ENCODE peak calls at places on chromosomes 5 and 9, in four cellular contexts. One of them, this sample, is unnamed.

GRCh38 chr9:19641046-19641445 is 147.8 kb downstream of the SLC24A2 start:
- DNase-seq in GM12878: no peak
- DNase-seq in HepG2: no peak
- DNase-seq in SK-N-SH: no peak
- DNase-seq in this sample: no peak

GRCh38 chr5:116084891-116085715 is at the start of gene COMMD10:
- DNase-seq in GM12878: peak; percentile 56
- DNase-seq in HepG2: peak; percentile 78
- DNase-seq in SK-N-SH: peak; percentile 86
- DNase-seq in this sample: peak; percentile 46

GRCh38 chr5:142215915-142216681 is 107.5 kb downstream of the NDFIP1 start:
- DNase-seq in GM12878: no peak
- DNase-seq in HepG2: peak; percentile 54
- DNase-seq in SK-N-SH: no peak
- DNase-seq in this sample: peak; percentile 41

GRCh38 chr9:95284152-95284551 is 33.4 kb downstream of the FANCC start:
- DNase-seq in GM12878: no peak
- DNase-seq in HepG2: no peak
- DNase-seq in SK-N-SH: no peak
- DNase-seq in this sample: no peak

GRCh38 chr9:107784235-107784958 is 294.8 kb upstream of the KLF4 start:
- DNase-seq in GM12878: no peak
- DNase-seq in HepG2: no peak
- DNase-seq in SK-N-SH: no peak
- DNase-seq in this sample: no peak

GRCh38 chr9:130186839-130187522 is 14.8 kb downstream of the NCS1 start:
- DNase-seq in GM12878: no peak
- DNase-seq in HepG2: peak; percentile 59
- DNase-seq in SK-N-SH: peak; percentile 69
- DNase-seq in this sample: peak; percentile 8

GRCh38 chr9:107246259-107247254 is 36.5 kb upstream of the RAD23B start:
- DNase-seq in GM12878: no peak
- DNase-seq in HepG2: no peak
- DNase-seq in SK-N-SH: no peak
- DNase-seq in this sample: no peak

GRCh38 chr5:111747336-111747735 is 9.7 kb downstream of the NREP start:
- DNase-seq in GM12878: no peak
- DNase-seq in HepG2: no peak
- DNase-seq in SK-N-SH: no peak
- DNase-seq in this sample: no peak

GRCh38 chr5:120934003-120934402 is 469.9 kb downstream of the PRR16 start:
- DNase-seq in GM12878: no peak
- DNase-seq in HepG2: no peak
- DNase-seq in SK-N-SH: no peak
- DNase-seq in this sample: no peak

GRCh38 chr5:73673161-73673591 is 47.2 kb downstream of the ARHGEF28 start:
- DNase-seq in GM12878: no peak
- DNase-seq in HepG2: peak; percentile 67
- DNase-seq in SK-N-SH: no peak
- DNase-seq in this sample: peak; percentile 43

GRCh38 chr5:134136771-134137170 is 22.3 kb downstream of the TCF7 start:
- DNase-seq in GM12878: no peak
- DNase-seq in HepG2: no peak
- DNase-seq in SK-N-SH: no peak
- DNase-seq in this sample: no peak

GRCh38 chr5:107476783-107477182 is 194.0 kb downstream of the EFNA5 start:
- DNase-seq in GM12878: peak; percentile 80
- DNase-seq in HepG2: no peak
- DNase-seq in SK-N-SH: no peak
- DNase-seq in this sample: no peak

GRCh38 chr9:69131682-69132081 is 42.4 kb upstream of the TJP2 start:
- DNase-seq in GM12878: no peak
- DNase-seq in HepG2: peak; percentile 93
- DNase-seq in SK-N-SH: no peak
- DNase-seq in this sample: no peak

GRCh38 chr9:95272830-95273229 is 44.7 kb downstream of the FANCC start:
- DNase-seq in GM12878: no peak
- DNase-seq in HepG2: no peak
- DNase-seq in SK-N-SH: no peak
- DNase-seq in this sample: no peak

GRCh38 chr9:106798021-106798799 is 64.8 kb upstream of the ZNF462 start:
- DNase-seq in GM12878: no peak
- DNase-seq in HepG2: no peak
- DNase-seq in SK-N-SH: no peak
- DNase-seq in this sample: no peak

GRCh38 chr5:87755378-87755777 is 342.6 kb upstream of the CCNH start:
- DNase-seq in GM12878: no peak
- DNase-seq in HepG2: no peak
- DNase-seq in SK-N-SH: no peak
- DNase-seq in this sample: no peak

GRCh38 chr9:125659954-125660353 is 47.1 kb downstream of the MAPKAP1 start:
- DNase-seq in GM12878: no peak
- DNase-seq in HepG2: no peak
- DNase-seq in SK-N-SH: no peak
- DNase-seq in this sample: no peak

GRCh38 chr5:141529002-141529401 is 40.1 kb downstream of the PCDHGC5 start:
- DNase-seq in GM12878: no peak
- DNase-seq in HepG2: no peak
- DNase-seq in SK-N-SH: no peak
- DNase-seq in this sample: no peak

GRCh38 chr9:71758785-71759184 is 9.5 kb downstream of the CEMIP2 start:
- DNase-seq in GM12878: no peak
- DNase-seq in HepG2: peak; percentile 96
- DNase-seq in SK-N-SH: no peak
- DNase-seq in this sample: no peak

GRCh38 chr5:7856855-7857254 is 5.9 kb upstream of the CFAP90 start:
- DNase-seq in GM12878: no peak
- DNase-seq in HepG2: peak; percentile 38
- DNase-seq in SK-N-SH: peak; percentile 65
- DNase-seq in this sample: peak; percentile 12

GRCh38 chr5:139949710-139950109 is 93.4 kb downstream of the NRG2 start:
- DNase-seq in GM12878: no peak
- DNase-seq in HepG2: no peak
- DNase-seq in SK-N-SH: no peak
- DNase-seq in this sample: no peak

GRCh38 chr9:35114921-35115341 is 731 bp downstream of the ATOSB start:
- DNase-seq in GM12878: no peak
- DNase-seq in HepG2: no peak
- DNase-seq in SK-N-SH: peak; percentile 38
- DNase-seq in this sample: no peak

GRCh38 chr9:131642496-131643083 is 97.3 kb downstream of the PRRT1B start:
- DNase-seq in GM12878: no peak
- DNase-seq in HepG2: no peak
- DNase-seq in SK-N-SH: no peak
- DNase-seq in this sample: no peak

GRCh38 chr5:179313849-179314521 is 31.3 kb downstream of the ADAMTS2 start:
- DNase-seq in GM12878: no peak
- DNase-seq in HepG2: no peak
- DNase-seq in SK-N-SH: peak; percentile 92
- DNase-seq in this sample: no peak

GRCh38 chr9:105064248-105065118 is 136.5 kb upstream of the ABCA1 start:
- DNase-seq in GM12878: no peak
- DNase-seq in HepG2: peak; percentile 96
- DNase-seq in SK-N-SH: peak; percentile 79
- DNase-seq in this sample: peak; percentile 77

GRCh38 chr9:87148391-87149237 is 201.3 kb upstream of the GAS1 start:
- DNase-seq in GM12878: no peak
- DNase-seq in HepG2: no peak
- DNase-seq in SK-N-SH: peak; percentile 81
- DNase-seq in this sample: no peak

GRCh38 chr9:118577121-118577520 is 792.1 kb downstream of the BRINP1 start:
- DNase-seq in GM12878: no peak
- DNase-seq in HepG2: no peak
- DNase-seq in SK-N-SH: no peak
- DNase-seq in this sample: no peak

GRCh38 chr5:149938791-149939358 is 5.7 kb downstream of the PDE6A start:
- DNase-seq in GM12878: no peak
- DNase-seq in HepG2: no peak
- DNase-seq in SK-N-SH: no peak
- DNase-seq in this sample: peak; percentile 97

GRCh38 chr5:149936044-149936699 is 8.4 kb downstream of the PDE6A start:
- DNase-seq in GM12878: no peak
- DNase-seq in HepG2: no peak
- DNase-seq in SK-N-SH: no peak
- DNase-seq in this sample: no peak

GRCh38 chr5:149936700-149937091 is 7.9 kb downstream of the PDE6A start:
- DNase-seq in GM12878: no peak
- DNase-seq in HepG2: no peak
- DNase-seq in SK-N-SH: no peak
- DNase-seq in this sample: no peak

GRCh38 chr5:149938272-149938671 is 6.3 kb downstream of the PDE6A start:
- DNase-seq in GM12878: no peak
- DNase-seq in HepG2: no peak
- DNase-seq in SK-N-SH: no peak
- DNase-seq in this sample: peak; percentile 97

GRCh38 chr5:149937610-149938009 is 7.0 kb downstream of the PDE6A start:
- DNase-seq in GM12878: no peak
- DNase-seq in HepG2: no peak
- DNase-seq in SK-N-SH: no peak
- DNase-seq in this sample: no peak
- TF ChIP-seq SIN3A in GM12878: no peak
- TF ChIP-seq SIN3A in HepG2: no peak
- TF ChIP-seq SIN3A in SK-N-SH: no peak
- TF ChIP-seq SIN3A in this sample: no peak

DNA sequence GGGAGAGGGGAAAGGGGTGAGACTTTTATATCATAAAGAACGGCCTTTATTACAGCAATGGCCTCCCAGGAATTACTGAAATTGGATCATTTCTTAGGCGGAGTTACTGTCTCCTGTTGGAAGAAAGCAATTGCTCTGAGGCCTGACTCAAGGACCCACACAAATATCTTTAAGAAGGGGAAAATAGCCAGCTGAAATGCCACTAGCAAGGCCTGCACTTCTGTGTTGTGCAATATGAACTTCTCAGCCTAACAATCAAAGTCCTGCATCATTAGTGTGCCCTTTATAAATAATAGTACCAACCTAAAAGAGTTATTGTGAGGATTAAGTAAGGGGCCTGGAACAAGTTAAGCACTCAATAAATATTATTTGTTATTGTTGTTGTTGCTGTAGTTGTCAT is 30.1 kb upstream of the TRIM32 start:
- DNase-seq in GM12878: no peak
- DNase-seq in HepG2: no peak
- DNase-seq in SK-N-SH: no peak
- DNase-seq in this sample: no peak
- H3K27ac ChIP-seq in GM12878: no peak overlapping the region
- H3K27ac ChIP-seq in HepG2: no peak overlapping the region
- H3K27ac ChIP-seq in SK-N-SH: no peak overlapping the region
- H3K27ac ChIP-seq in this sample: no peak overlapping the region

DNA sequence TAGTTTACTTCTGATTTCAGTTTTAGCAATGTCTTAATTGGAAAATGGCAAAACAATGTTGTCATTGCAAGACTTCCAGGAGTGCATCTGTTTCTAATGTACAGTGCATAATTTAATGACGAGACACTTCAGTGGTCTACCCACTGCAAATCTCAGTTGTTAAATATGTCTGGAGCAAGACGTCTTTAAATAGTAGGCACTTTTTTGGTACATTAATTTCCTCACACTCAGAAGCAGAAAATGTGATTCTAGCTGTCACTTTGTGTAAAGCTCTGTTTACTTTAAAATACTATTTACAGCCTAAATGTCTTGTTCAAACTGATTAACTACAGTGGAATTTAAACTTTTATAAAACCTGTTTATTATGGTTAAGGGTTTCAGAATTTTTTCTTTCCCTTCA is 815.5 kb downstream of the TLE1 start:
- DNase-seq in GM12878: no peak
- DNase-seq in HepG2: no peak
- DNase-seq in SK-N-SH: no peak
- DNase-seq in this sample: no peak
- TF ChIP-seq SIN3A in GM12878: no peak
- TF ChIP-seq SIN3A in HepG2: no peak
- TF ChIP-seq SIN3A in SK-N-SH: no peak
- TF ChIP-seq SIN3A in this sample: no peak

DNA sequence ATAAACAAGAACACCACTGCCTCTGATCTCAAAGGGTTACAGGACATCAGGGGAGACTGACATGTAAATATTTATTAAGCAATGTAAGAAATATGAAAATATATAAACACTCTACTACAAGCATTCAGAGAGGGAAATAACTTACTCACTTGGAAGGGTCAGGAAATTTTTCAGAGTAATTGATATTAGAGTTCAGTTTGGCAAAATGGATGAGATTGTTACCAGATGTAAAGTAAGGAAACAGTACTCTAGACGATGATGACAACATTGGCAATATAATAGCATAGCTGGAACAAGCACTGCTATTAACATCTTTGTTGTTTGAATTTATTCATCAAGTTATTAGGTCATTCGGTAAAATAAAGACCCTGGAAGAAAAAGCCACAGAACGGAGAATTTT is 49.2 kb downstream of the GNA14 start:
- DNase-seq in GM12878: no peak
- DNase-seq in HepG2: no peak
- DNase-seq in SK-N-SH: no peak
- DNase-seq in this sample: no peak
- H3K27ac ChIP-seq in GM12878: no peak overlapping the region
- H3K27ac ChIP-seq in HepG2: no peak overlapping the region
- H3K27ac ChIP-seq in SK-N-SH: no peak overlapping the region
- H3K27ac ChIP-seq in this sample: no peak overlapping the region